ENCODE peak calls at places on chromosomes 6 and 20, in six cellular contexts. K is left ventricle myocardium inferior; L is stomach; J is pancreas; T is right cardiac atrium; Z is CD4-positive, alpha-beta T cell. G is an unnamed sample. For H3K27me3, the result is how much of the 10 kb centered on the place peaks cover.

GRCh38 chr6:39686980-39687379 is 38.2 kb downstream of the KIF6 start:
- DNase-seq in K (no peak), L (no peak), J (no peak), T (no peak), Z (no peak), G (no peak)

GRCh38 chr6:149452062-149452939 is 32.5 kb downstream of the ZC3H12D start:
- DNase-seq in K (no peak), L (no peak), J (no peak), T (no peak), Z (no peak), G (no peak)

GRCh38 chr6:34466242-34467185 is 638 bp downstream of the PACSIN1 start:
- DNase-seq in K (peak), L (no peak), J (no peak), T (no peak), Z (no peak), G (no peak)

GRCh38 chr6:133707456-133707855 is 181.5 kb upstream of the TCF21 start:
- DNase-seq in K (no peak), L (no peak), J (no peak), T (no peak), Z (no peak), G (no peak)

GRCh38 chr6:10507298-10507697 is 13.9 kb upstream of the GCNT2 start:
- DNase-seq in K (no peak), L (no peak), J (no peak), T (no peak), Z (no peak), G (no peak)

GRCh38 chr20:35497320-35497719 is 32.1 kb downstream of the C20orf173 start:
- DNase-seq in K (peak), L (no peak), J (no peak), T (peak), Z (no peak), G (no peak)

GRCh38 chr6:41345901-41346300 is 10.5 kb downstream of the NCR2 start:
- DNase-seq in K (no peak), L (no peak), J (no peak), T (no peak), Z (no peak), G (no peak)

GRCh38 chr20:11468880-11469279 is 448.8 kb upstream of the BTBD3 start:
- DNase-seq in K (no peak), L (no peak), J (no peak), T (no peak), Z (no peak), G (no peak)

GRCh38 chr6:18861182-18861581 is 474.0 kb downstream of the RNF144B start:
- DNase-seq in K (no peak), L (no peak), J (no peak), T (no peak), Z (no peak), G (no peak)

GRCh38 chr20:46260480-46260879 is 47.8 kb downstream of the CDH22 start:
- DNase-seq in K (peak), L (no peak), J (no peak), T (peak), Z (no peak), G (no peak)

GRCh38 chr6:3139090-3139903 is 18.0 kb downstream of the TUBB2A start:
- DNase-seq in K (peak), L (peak), J (peak), T (peak), Z (no peak), G (no peak)

GRCh38 chr6:127328043-127328442 is 15.4 kb downstream of the ECHDC1 start:
- DNase-seq in K (no peak), L (no peak), J (no peak), T (no peak), Z (no peak), G (no peak)

GRCh38 chr6:63802606-63803206 is 167.1 kb downstream of the PHF3 start:
- DNase-seq in K (no peak), L (no peak), J (no peak), T (no peak), Z (no peak), G (no peak)

GRCh38 chr6:14796974-14797762 is 448.7 kb upstream of the JARID2 start:
- DNase-seq in K (no peak), L (no peak), J (no peak), T (no peak), Z (no peak), G (no peak)

GRCh38 chr20:17964632-17965031 is 4.0 kb downstream of the SNX5 start:
- DNase-seq in K (no peak), L (no peak), J (no peak), T (no peak), Z (no peak), G (no peak)

GRCh38 chr6:4637691-4638433 is 138.3 kb upstream of the CDYL start:
- DNase-seq in K (no peak), L (no peak), J (no peak), T (no peak), Z (no peak), G (no peak)

GRCh38 chr6:100283288-100283687 is 181.4 kb downstream of the SIM1 start:
- DNase-seq in K (no peak), L (no peak), J (no peak), T (no peak), Z (no peak), G (no peak)

GRCh38 chr6:13924949-13925881 is at the start of gene RNF182:
- DNase-seq in K (no peak), L (no peak), J (peak), T (no peak), Z (no peak), G (no peak)

GRCh38 chr20:18527339-18527738 is 19.6 kb downstream of the SEC23B start:
- DNase-seq in K (no peak), L (no peak), J (no peak), T (no peak), Z (no peak), G (no peak)

GRCh38 chr20:59920944-59921343 is 12.5 kb downstream of the SYCP2 start:
- DNase-seq in K (no peak), L (no peak), J (no peak), T (no peak), Z (no peak), G (no peak)

GRCh38 chr6:148407372-148407771 is 64.7 kb downstream of the SASH1 start:
- DNase-seq in K (no peak), L (no peak), J (no peak), T (peak), Z (no peak), G (no peak)

GRCh38 chr6:154404791-154405400 is 48.3 kb upstream of the IPCEF1 start:
- DNase-seq in K (no peak), L (no peak), J (no peak), T (no peak), Z (no peak), G (no peak)

GRCh38 chr6:30037182-30037788 is 23.8 kb upstream of the POLR1H start:
- DNase-seq in K (no peak), L (no peak), J (no peak), T (no peak), Z (no peak), G (no peak)

GRCh38 chr20:19893356-19893755 is 123.8 kb upstream of the NAA20 start:
- DNase-seq in K (no peak), L (no peak), J (no peak), T (no peak), Z (no peak), G (no peak)

GRCh38 chr6:137443901-137444300 is 50.3 kb downstream of the OLIG3 start:
- DNase-seq in K (no peak), L (no peak), J (no peak), T (no peak), Z (no peak), G (no peak)

GRCh38 chr20:25397081-25397480 is 6.4 kb upstream of the ABHD12 start:
- DNase-seq in K (no peak), L (no peak), J (no peak), T (no peak), Z (no peak), G (no peak)

GRCh38 chr20:25139061-25139705 is 56.3 kb upstream of the ENTPD6 start:
- DNase-seq in K (no peak), L (no peak), J (no peak), T (no peak), Z (no peak), G (no peak)

GRCh38 chr6:129607581-129608186 is 102.3 kb downstream of the ARHGAP18 start:
- DNase-seq in K (no peak), L (no peak), J (no peak), T (no peak), Z (no peak), G (no peak)

GRCh38 chr6:140486468-140487361 is 1112.3 kb upstream of the CITED2 start:
- DNase-seq in K (no peak), L (no peak), J (no peak), T (no peak), Z (no peak), G (no peak)

GRCh38 chr6:3263091-3263490 is 4.3 kb downstream of the PSMG4 start:
- DNase-seq in K (no peak), L (no peak), J (no peak), T (no peak), Z (no peak), G (no peak)

GRCh38 chr6:129494099-129494498 is 215.9 kb downstream of the ARHGAP18 start:
- DNase-seq in K (no peak), L (no peak), J (no peak), T (no peak), Z (no peak), G (no peak)

GRCh38 chr6:90294614-90294988 is 2.0 kb downstream of the BACH2 start:
- DNase-seq in K (no peak), L (no peak), J (no peak), T (no peak), Z (no peak), G (no peak)

GRCh38 chr6:90296346-90297123 is at the start of gene BACH2:
- DNase-seq in K (peak), L (peak), J (peak), T (peak), Z (peak), G (peak)

GRCh38 chr6:90295854-90296345 is 743 bp downstream of the BACH2 start:
- DNase-seq in K (peak), L (peak), J (peak), T (peak), Z (peak), G (no peak)

GRCh38 chr6:90294008-90294511 is 2.6 kb downstream of the BACH2 start:
- DNase-seq in K (no peak), L (no peak), J (no peak), T (no peak), Z (no peak), G (no peak)

GRCh38 chr6:90294989-90295853 is 1.4 kb downstream of the BACH2 start:
- DNase-seq in K (peak), L (peak), J (peak), T (peak), Z (peak), G (no peak)
- H3K27me3 ChIP-seq in K (under half), L (under half), J (under half), T (under half), Z (under half), G (under half)

GRCh38 chr20:40519928-40520327 is 169.1 kb downstream of the MAFB start:
- DNase-seq in K (no peak), L (no peak), J (no peak), T (no peak), Z (no peak), G (no peak)
- H3K27ac ChIP-seq in K (no peak), L (no peak), J (no peak), T (no peak), Z (no peak), G (no peak)

DNA sequence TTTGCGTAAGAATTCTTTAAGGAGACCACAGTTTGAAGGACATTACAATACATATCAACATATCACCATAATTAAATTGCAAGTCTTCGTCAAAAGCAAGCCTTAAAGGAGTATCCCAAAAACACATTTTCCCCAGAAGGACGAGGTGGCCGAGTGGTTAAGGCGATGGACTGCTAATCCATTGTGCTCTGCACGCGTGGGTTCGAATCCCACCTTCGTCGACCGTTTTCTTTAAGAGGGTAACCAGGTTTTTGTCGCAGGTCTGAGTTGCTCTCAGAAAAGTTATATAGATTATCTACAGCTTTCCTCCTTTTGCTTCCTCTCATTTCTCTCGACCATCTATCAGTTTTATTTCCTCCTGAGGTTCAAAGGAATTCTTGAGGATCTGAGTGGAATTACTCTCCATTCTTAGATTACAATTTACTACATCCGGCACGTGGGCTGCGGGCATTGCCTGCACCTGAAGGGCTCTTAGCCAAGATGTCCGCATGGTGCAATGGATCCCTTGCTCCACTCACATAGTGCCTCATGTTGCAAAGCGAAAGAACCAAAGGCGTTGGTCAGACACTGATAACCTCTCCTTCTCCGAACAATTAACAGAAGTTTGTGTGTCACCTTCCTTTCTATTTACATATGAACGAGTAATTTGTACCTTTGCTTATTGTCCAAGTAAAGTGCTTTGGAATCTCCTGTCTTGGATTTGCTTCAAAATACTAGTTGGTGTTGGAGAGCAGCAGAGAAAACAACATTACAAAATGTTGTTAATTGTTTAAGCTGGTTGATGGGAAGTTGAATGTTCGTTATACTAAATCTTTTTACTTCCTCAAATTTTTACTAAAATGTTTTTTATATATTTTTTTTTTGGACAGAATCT is 14.0 kb downstream of the POM121L2 start:
- DNase-seq in K (no peak), L (no peak), J (no peak), T (no peak), Z (no peak), G (no peak)
- H3K27me3 ChIP-seq in K (half or more), L (half or more), J (under half), T (under half), Z (half or more), G (under half)

GRCh38 chr6:26240981-26241770 is 123.8 kb upstream of the BTN3A2 start:
- DNase-seq in K (no peak), L (no peak), J (no peak), T (no peak), Z (no peak), G (no peak)
- H3K27ac ChIP-seq in K (peak), L (peak), J (peak), T (no peak), Z (peak), G (peak)

DNA sequence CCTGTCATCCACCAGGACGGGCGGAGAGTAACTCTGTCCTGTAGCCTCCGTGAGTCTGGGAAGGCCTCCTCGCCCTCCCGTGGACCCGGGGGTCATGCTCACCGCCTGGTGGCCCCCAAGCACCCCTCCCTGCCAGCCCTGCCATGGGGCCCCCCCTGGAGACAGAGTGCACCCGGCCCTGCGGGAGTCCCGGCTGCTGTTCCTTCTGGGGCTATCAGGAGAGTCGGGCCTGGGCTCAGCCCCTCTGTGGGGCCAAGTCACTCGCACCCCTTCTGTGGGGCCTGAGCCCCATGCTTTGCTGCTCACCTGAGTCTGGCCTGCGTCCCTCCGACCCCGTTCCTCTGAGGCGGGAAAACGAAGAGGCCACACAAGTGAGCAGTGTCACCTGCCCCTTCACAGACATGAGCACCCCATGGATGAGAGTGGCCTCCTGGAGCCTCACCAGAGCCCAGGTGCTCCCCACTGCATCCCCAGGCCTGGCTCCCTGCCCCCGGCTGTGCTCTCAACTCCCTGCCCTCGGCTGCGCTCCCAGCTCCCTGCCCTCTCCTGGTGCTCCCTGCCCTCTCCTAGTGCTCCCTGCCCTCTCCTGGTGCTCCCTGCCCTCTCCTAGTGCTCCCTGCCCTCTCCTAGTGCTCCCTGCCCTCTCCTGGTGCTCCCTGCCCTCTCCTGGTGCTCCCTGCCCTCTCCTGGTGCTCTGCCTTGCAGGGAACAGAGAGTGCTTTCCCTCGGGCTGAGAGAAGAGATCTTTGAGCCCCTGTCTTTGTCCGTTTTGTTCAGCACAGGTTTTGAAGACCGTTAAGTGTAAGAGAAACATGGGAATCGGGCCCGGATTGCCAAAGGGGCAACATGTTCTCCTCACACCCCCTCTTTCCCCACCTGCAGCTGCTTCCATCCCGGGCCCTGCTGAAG is 4.7 kb upstream of the CHRNA4 start:
- DNase-seq in K (no peak), L (no peak), J (no peak), T (peak), Z (no peak), G (no peak)
- H3K27me3 ChIP-seq in K (half or more), L (under half), J (under half), T (under half), Z (under half), G (under half)

G was measured in iPS DF 6.9.